ENCODE peak calls at places on chromosomes 12 and 14, in eight cellular contexts. G is pancreas, R is IMR-90, N is prostate gland, A is thyroid gland, I is thoracic aorta, Z is brain microvascular endothelial cell, E is cardiac muscle cell. K is an unnamed sample.

GRCh38 chr12:43883748-43884147 is 47.9 kb downstream of the TMEM117 start:
- DNase-seq in G (no peak), R (no peak), N (no peak), A (peak; percentile 17), I (no peak), Z (no peak), E (no peak), K (no peak)

GRCh38 chr12:108854055-108854452 is 3.3 kb downstream of the SSH1 start:
- DNase-seq in G (no peak), R (peak; percentile 95), N (no peak), A (peak; percentile 43), I (no peak), Z (peak; percentile 91), E (no peak), K (no peak)

GRCh38 chr14:49975286-49975685 is 82.4 kb downstream of the ARF6 start:
- DNase-seq in G (no peak), R (peak; percentile 93), N (no peak), A (no peak), I (no peak), Z (peak; percentile 90), E (no peak), K (no peak)

GRCh38 chr12:98424726-98425401 is 90.5 kb upstream of the TMPO start:
- DNase-seq in G (peak; percentile 55), R (peak; percentile 73), N (peak; percentile 50), A (peak; percentile 69), I (no peak), Z (peak; percentile 84), E (peak; percentile 80), K (no peak)

GRCh38 chr14:39175445-39176262 is 600 bp downstream of the PNN start:
- DNase-seq in G (no peak), R (peak; percentile 21), N (no peak), A (no peak), I (no peak), Z (no peak), E (peak; percentile 61), K (peak; percentile 30)

GRCh38 chr12:40336573-40337199 is 111.9 kb downstream of the LRRK2 start:
- DNase-seq in G (no peak), R (peak; percentile 5), N (no peak), A (no peak), I (no peak), Z (no peak), E (peak; percentile 26), K (no peak)

GRCh38 chr12:69338120-69338859 is 9.9 kb upstream of the LYZ start:
- DNase-seq in G (no peak), R (no peak), N (no peak), A (no peak), I (no peak), Z (no peak), E (no peak), K (no peak)

GRCh38 chr14:63091394-63091996 is 46.2 kb upstream of the KCNH5 start:
- DNase-seq in G (no peak), R (no peak), N (no peak), A (no peak), I (no peak), Z (no peak), E (no peak), K (no peak)

GRCh38 chr14:73741386-73741875 is 27.2 kb upstream of the PNMA1 start:
- DNase-seq in G (no peak), R (peak; percentile 66), N (no peak), A (peak; percentile 65), I (no peak), Z (peak; percentile 55), E (no peak), K (no peak)

GRCh38 chr12:107349008-107349747 is 255.8 kb upstream of the CRY1 start:
- DNase-seq in G (peak; percentile 31), R (peak; percentile 91), N (peak; percentile 90), A (no peak), I (no peak), Z (peak; percentile 78), E (no peak), K (no peak)

GRCh38 chr14:27995688-27996087 is 770.9 kb upstream of the FOXG1 start:
- DNase-seq in G (no peak), R (no peak), N (no peak), A (no peak), I (no peak), Z (no peak), E (no peak), K (no peak)

GRCh38 chr12:121992059-121992879 is 29.4 kb upstream of the BCL7A start:
- DNase-seq in G (no peak), R (peak; percentile 99), N (peak; percentile 77), A (peak; percentile 95), I (no peak), Z (peak; percentile 95), E (peak; percentile 6), K (no peak)

GRCh38 chr14:93994919-93995682 is 2.0 kb upstream of the CCDC197 start:
- DNase-seq in G (no peak), R (peak; percentile 88), N (no peak), A (peak; percentile 10), I (peak; percentile 81), Z (peak; percentile 19), E (peak; percentile 28), K (no peak)

GRCh38 chr12:104501641-104502040 is 44.9 kb downstream of the CHST11 start:
- DNase-seq in G (no peak), R (no peak), N (no peak), A (no peak), I (no peak), Z (no peak), E (no peak), K (no peak)

GRCh38 chr12:93317227-93317626 is 60.5 kb upstream of the NUDT4 start:
- DNase-seq in G (no peak), R (no peak), N (no peak), A (no peak), I (no peak), Z (no peak), E (no peak), K (no peak)

GRCh38 chr12:71045781-71046180 is 112.0 kb downstream of the TSPAN8 start:
- DNase-seq in G (no peak), R (no peak), N (no peak), A (no peak), I (no peak), Z (peak; percentile 27), E (no peak), K (no peak)

GRCh38 chr12:102950107-102950949 is 7.1 kb upstream of the ASCL1 start:
- DNase-seq in G (no peak), R (no peak), N (no peak), A (no peak), I (no peak), Z (no peak), E (peak; percentile 55), K (no peak)

GRCh38 chr12:104219361-104219892 is 3.8 kb downstream of the TXNRD1 start:
- DNase-seq in G (no peak), R (peak; percentile 98), N (peak; percentile 51), A (no peak), I (no peak), Z (peak; percentile 86), E (no peak), K (no peak)

GRCh38 chr14:101323111-101323510 is 238.2 kb upstream of the DIO3 start:
- DNase-seq in G (no peak), R (no peak), N (no peak), A (no peak), I (no peak), Z (no peak), E (no peak), K (no peak)

GRCh38 chr12:126337556-126337955 is 1272.3 kb downstream of the AACS start:
- DNase-seq in G (no peak), R (no peak), N (no peak), A (no peak), I (no peak), Z (no peak), E (no peak), K (no peak)

GRCh38 chr12:68886636-68887572 is 46.1 kb downstream of the CPM start:
- DNase-seq in G (no peak), R (no peak), N (no peak), A (no peak), I (no peak), Z (no peak), E (no peak), K (no peak)

GRCh38 chr12:88468546-88468945 is 111.7 kb downstream of the KITLG start:
- DNase-seq in G (no peak), R (peak; percentile 8), N (no peak), A (no peak), I (no peak), Z (no peak), E (no peak), K (no peak)

DNA sequence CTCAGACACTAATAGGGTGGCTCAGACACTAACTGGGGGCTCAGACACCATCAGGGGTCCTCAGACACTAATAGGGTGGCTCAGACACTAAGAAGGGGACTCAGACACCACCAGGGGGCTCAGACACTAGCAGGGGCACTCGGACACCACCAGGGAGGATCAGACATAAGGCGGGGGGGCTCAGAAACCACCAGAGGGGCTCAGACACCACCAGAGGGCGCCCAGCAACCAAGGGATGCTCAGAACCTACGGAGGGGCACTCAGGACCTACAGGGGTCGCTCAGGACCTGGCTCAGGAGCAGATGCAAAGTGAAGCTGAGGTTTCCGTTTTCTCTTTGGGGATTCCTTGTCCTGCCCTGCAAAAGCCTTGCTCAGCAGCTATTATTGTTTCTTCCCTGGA is 448.5 kb downstream of the TMEM121 start:
- DNase-seq in G (no peak), R (no peak), N (no peak), A (no peak), I (no peak), Z (no peak), E (no peak), K (no peak)
- TF ChIP-seq CTCF in G (no peak), R (no peak), N (peak; percentile 31), A (no peak), I (no peak), Z (no peak), E (no peak), K (no peak)

GRCh38 chr12:123388218-123388947 is 4.5 kb downstream of the KMT5A start:
- DNase-seq in G (peak; percentile 72), R (peak; percentile 52), N (peak; percentile 75), A (peak; percentile 78), I (peak; percentile 40), Z (peak; percentile 50), E (peak; percentile 88), K (peak; percentile 32)
- TF ChIP-seq CTCF in G (no peak), R (no peak), N (no peak), A (no peak), I (peak; percentile 13), Z (no peak), E (no peak), K (no peak)

GRCh38 chr14:51977075-51977474 is 12.3 kb upstream of the RTRAF start:
- DNase-seq in G (no peak), R (peak; percentile 51), N (no peak), A (no peak), I (no peak), Z (no peak), E (no peak), K (no peak)

GRCh38 chr14:51981218-51981854 is 8.0 kb upstream of the RTRAF start:
- DNase-seq in G (no peak), R (no peak), N (no peak), A (no peak), I (no peak), Z (no peak), E (no peak), K (no peak)

GRCh38 chr14:51979399-51979709 is 10.0 kb upstream of the RTRAF start:
- DNase-seq in G (no peak), R (no peak), N (no peak), A (no peak), I (no peak), Z (no peak), E (no peak), K (no peak)

GRCh38 chr14:51978566-51979398 is 10.6 kb upstream of the RTRAF start:
- DNase-seq in G (peak; percentile 66), R (peak; percentile 79), N (peak; percentile 70), A (peak; percentile 75), I (peak; percentile 46), Z (peak; percentile 74), E (peak; percentile 88), K (peak; percentile 95)
- TF ChIP-seq CTCF in G (peak; percentile 97), R (peak; percentile 85), N (peak; percentile 74), A (peak; percentile 94), I (peak; percentile 90), Z (peak; percentile 93), E (peak; percentile 82), K (no peak)

GRCh38 chr14:68716698-68717097 is 76.2 kb downstream of the ZFP36L1 start:
- DNase-seq in G (peak; percentile 41), R (no peak), N (no peak), A (no peak), I (no peak), Z (no peak), E (no peak), K (no peak)
- TF ChIP-seq CTCF in G (peak; percentile 11), R (no peak), N (no peak), A (no peak), I (no peak), Z (peak; percentile 27), E (no peak), K (no peak)